ENCODE peak calls at places on chromosomes 3 and 15, in four cellular contexts. One of them, this sample, is unnamed.

GRCh38 chr15:84761534-84762190 is 13.3 kb downstream of the ZNF592 start:
- DNase-seq in K562: no peak
- DNase-seq in GM12878: no peak
- DNase-seq in HepG2: no peak
- DNase-seq in this sample: no peak

GRCh38 chr3:43707998-43708397 is 17.3 kb downstream of the ABHD5 start:
- DNase-seq in HepG2: peak
- DNase-seq in GM12878: no peak
- DNase-seq in K562: no peak
- DNase-seq in this sample: no peak

GRCh38 chr15:45448066-45448510 is 69.7 kb upstream of the GATM start:
- DNase-seq in K562: no peak
- DNase-seq in HepG2: no peak
- DNase-seq in GM12878: no peak
- DNase-seq in this sample: no peak

GRCh38 chr3:9340450-9341009 is 22.3 kb upstream of the THUMPD3 start:
- DNase-seq in GM12878: no peak
- DNase-seq in K562: no peak
- DNase-seq in HepG2: peak
- DNase-seq in this sample: no peak

GRCh38 chr3:172247525-172248274 is 200.6 kb downstream of the GHSR start:
- DNase-seq in GM12878: no peak
- DNase-seq in K562: no peak
- DNase-seq in HepG2: no peak
- DNase-seq in this sample: no peak

GRCh38 chr3:32818431-32819085 is 761 bp downstream of the TRIM71 start:
- DNase-seq in HepG2: no peak
- DNase-seq in GM12878: no peak
- DNase-seq in K562: no peak
- DNase-seq in this sample: no peak

GRCh38 chr3:71478568-71478967 is 105.0 kb downstream of the FOXP1 start:
- DNase-seq in GM12878: no peak
- DNase-seq in K562: no peak
- DNase-seq in HepG2: no peak
- DNase-seq in this sample: no peak

GRCh38 chr3:159775372-159775961 is 213.2 kb upstream of the IL12A start:
- DNase-seq in K562: no peak
- DNase-seq in GM12878: no peak
- DNase-seq in HepG2: no peak
- DNase-seq in this sample: peak

GRCh38 chr15:61038910-61039309 is 190.2 kb downstream of the RORA start:
- DNase-seq in GM12878: no peak
- DNase-seq in K562: no peak
- DNase-seq in HepG2: no peak
- DNase-seq in this sample: no peak

GRCh38 chr3:14204605-14205284 is 26.1 kb downstream of the LSM3 start:
- DNase-seq in GM12878: no peak
- DNase-seq in HepG2: no peak
- DNase-seq in K562: peak
- DNase-seq in this sample: no peak

GRCh38 chr3:30646181-30646876 is 39.9 kb downstream of the TGFBR2 start:
- DNase-seq in HepG2: no peak
- DNase-seq in K562: no peak
- DNase-seq in GM12878: no peak
- DNase-seq in this sample: no peak

DNA sequence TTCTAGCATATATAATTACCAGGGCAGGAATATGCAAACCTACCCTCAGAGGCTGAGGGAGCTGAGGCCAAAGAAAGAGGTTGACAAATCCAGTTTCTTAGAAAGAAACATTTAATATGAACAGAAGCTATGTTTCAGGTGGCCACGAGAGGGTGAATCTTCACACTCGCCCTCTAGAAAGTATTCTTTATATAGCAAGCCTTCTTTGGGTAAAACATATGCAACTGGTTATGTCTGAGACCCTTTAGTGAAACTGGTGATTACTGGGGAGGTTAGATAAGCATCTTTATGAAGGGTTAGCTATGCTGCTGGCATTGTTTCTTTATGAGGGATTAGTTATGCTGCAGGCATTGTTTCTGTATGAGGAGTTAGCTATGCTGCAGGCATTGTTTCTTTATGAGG is 50.7 kb upstream of the GOLGA6L2 start:
- DNase-seq in GM12878: no peak
- DNase-seq in HepG2: no peak
- DNase-seq in K562: peak
- DNase-seq in this sample: no peak
- TF ChIP-seq ESRRA in GM12878: no peak
- TF ChIP-seq ESRRA in HepG2: no peak
- TF ChIP-seq ESRRA in K562: no peak
- TF ChIP-seq ESRRA in this sample: no peak

GRCh38 chr3:24245056-24245455 is 249.6 kb downstream of the THRB start:
- DNase-seq in HepG2: no peak
- DNase-seq in GM12878: no peak
- DNase-seq in K562: no peak
- DNase-seq in this sample: no peak
- TF ChIP-seq ATF2 in HepG2: no peak
- TF ChIP-seq ATF2 in GM12878: no peak
- TF ChIP-seq ATF2 in K562: no peak
- TF ChIP-seq ATF2 in this sample: no peak

GRCh38 chr15:68114356-68114755 is 60.2 kb downstream of the PIAS1 start:
- DNase-seq in GM12878: no peak
- DNase-seq in K562: no peak
- DNase-seq in HepG2: no peak
- DNase-seq in this sample: no peak
- TF ChIP-seq ESRRA in GM12878: no peak
- TF ChIP-seq ESRRA in K562: no peak
- TF ChIP-seq ESRRA in HepG2: no peak
- TF ChIP-seq ESRRA in this sample: no peak

GRCh38 chr15:31399544-31400171 is 73.0 kb downstream of the KLF13 start:
- DNase-seq in K562: no peak
- DNase-seq in HepG2: no peak
- DNase-seq in GM12878: no peak
- DNase-seq in this sample: no peak

GRCh38 chr15:31400222-31400927 is 73.7 kb downstream of the KLF13 start:
- DNase-seq in GM12878: no peak
- DNase-seq in HepG2: no peak
- DNase-seq in K562: no peak
- DNase-seq in this sample: no peak

GRCh38 chr15:31396881-31397560 is 70.4 kb downstream of the KLF13 start:
- DNase-seq in GM12878: no peak
- DNase-seq in HepG2: peak
- DNase-seq in K562: peak
- DNase-seq in this sample: peak

GRCh38 chr15:31398677-31399260 is 72.1 kb downstream of the KLF13 start:
- DNase-seq in HepG2: peak
- DNase-seq in K562: no peak
- DNase-seq in GM12878: no peak
- DNase-seq in this sample: no peak

GRCh38 chr15:31397851-31398661 is 71.4 kb downstream of the KLF13 start:
- DNase-seq in K562: no peak
- DNase-seq in HepG2: no peak
- DNase-seq in GM12878: no peak
- DNase-seq in this sample: no peak
- TF ChIP-seq ATF2 in K562: no peak
- TF ChIP-seq ATF2 in HepG2: no peak
- TF ChIP-seq ATF2 in GM12878: no peak
- TF ChIP-seq ATF2 in this sample: no peak

GRCh38 chr3:28544236-28544635 is 195.6 kb upstream of the AZI2 start:
- DNase-seq in K562: no peak
- DNase-seq in HepG2: no peak
- DNase-seq in GM12878: no peak
- DNase-seq in this sample: no peak
- TF ChIP-seq ESRRA in K562: no peak
- TF ChIP-seq ESRRA in HepG2: no peak
- TF ChIP-seq ESRRA in GM12878: no peak
- TF ChIP-seq ESRRA in this sample: no peak